ENCODE peak calls at places on chromosomes 16 and 17, in eight cellular contexts. One of them, this sample, is unnamed.
A peak's percentile ranks its signal among the peaks of the same experiment; 100 is the strongest.

GRCh38 chr17:70375406-70375805 is 206.1 kb downstream of the KCNJ2 start:
- DNase-seq in T-helper 1 cell: no peak
- DNase-seq in activated CD4-positive, CD25-positive, alpha-beta regulatory T cell: no peak
- DNase-seq in stimulated activated CD4-positive, alpha-beta T cell treated with anti-CD3 and anti-CD28 coated beads, Interleukin-2, amount 100 ng/mL, for 24 hours: no peak
- DNase-seq in T-cell: no peak
- DNase-seq in RWPE1: no peak
- DNase-seq in GM04504: no peak
- DNase-seq in skeletal muscle cell: no peak
- DNase-seq in this sample: no peak

GRCh38 chr17:61338874-61339478 is 60.7 kb upstream of the TBX2 start:
- DNase-seq in T-helper 1 cell: no peak
- DNase-seq in activated CD4-positive, CD25-positive, alpha-beta regulatory T cell: no peak
- DNase-seq in stimulated activated CD4-positive, alpha-beta T cell treated with anti-CD3 and anti-CD28 coated beads, Interleukin-2, amount 100 ng/mL, for 24 hours: no peak
- DNase-seq in T-cell: no peak
- DNase-seq in RWPE1: no peak
- DNase-seq in GM04504: no peak
- DNase-seq in skeletal muscle cell: no peak
- DNase-seq in this sample: no peak

GRCh38 chr16:52435573-52435972 is 111.4 kb downstream of the TOX3 start:
- DNase-seq in T-helper 1 cell: no peak
- DNase-seq in activated CD4-positive, CD25-positive, alpha-beta regulatory T cell: no peak
- DNase-seq in stimulated activated CD4-positive, alpha-beta T cell treated with anti-CD3 and anti-CD28 coated beads, Interleukin-2, amount 100 ng/mL, for 24 hours: no peak
- DNase-seq in T-cell: no peak
- DNase-seq in RWPE1: no peak
- DNase-seq in GM04504: no peak
- DNase-seq in skeletal muscle cell: no peak
- DNase-seq in this sample: no peak

GRCh38 chr16:17364319-17365210 is 106.2 kb downstream of the XYLT1 start:
- DNase-seq in T-helper 1 cell: peak; percentile 49
- DNase-seq in activated CD4-positive, CD25-positive, alpha-beta regulatory T cell: no peak
- DNase-seq in stimulated activated CD4-positive, alpha-beta T cell treated with anti-CD3 and anti-CD28 coated beads, Interleukin-2, amount 100 ng/mL, for 24 hours: peak; percentile 52
- DNase-seq in T-cell: peak; percentile 77
- DNase-seq in RWPE1: peak; percentile 6
- DNase-seq in GM04504: peak; percentile 82
- DNase-seq in skeletal muscle cell: peak; percentile 96
- DNase-seq in this sample: no peak

GRCh38 chr17:59790936-59791335 is 83.5 kb downstream of the VMP1 start:
- DNase-seq in T-helper 1 cell: no peak
- DNase-seq in activated CD4-positive, CD25-positive, alpha-beta regulatory T cell: no peak
- DNase-seq in stimulated activated CD4-positive, alpha-beta T cell treated with anti-CD3 and anti-CD28 coated beads, Interleukin-2, amount 100 ng/mL, for 24 hours: no peak
- DNase-seq in T-cell: no peak
- DNase-seq in RWPE1: no peak
- DNase-seq in GM04504: no peak
- DNase-seq in skeletal muscle cell: no peak
- DNase-seq in this sample: no peak

GRCh38 chr16:886802-887731 is 83.7 kb downstream of the LMF1 start:
- DNase-seq in T-helper 1 cell: no peak
- DNase-seq in activated CD4-positive, CD25-positive, alpha-beta regulatory T cell: no peak
- DNase-seq in stimulated activated CD4-positive, alpha-beta T cell treated with anti-CD3 and anti-CD28 coated beads, Interleukin-2, amount 100 ng/mL, for 24 hours: no peak
- DNase-seq in T-cell: no peak
- DNase-seq in RWPE1: no peak
- DNase-seq in GM04504: no peak
- DNase-seq in skeletal muscle cell: no peak
- DNase-seq in this sample: no peak

GRCh38 chr16:73732681-73733080 is 563.9 kb upstream of the PSMD7 start:
- DNase-seq in T-helper 1 cell: no peak
- DNase-seq in activated CD4-positive, CD25-positive, alpha-beta regulatory T cell: no peak
- DNase-seq in stimulated activated CD4-positive, alpha-beta T cell treated with anti-CD3 and anti-CD28 coated beads, Interleukin-2, amount 100 ng/mL, for 24 hours: no peak
- DNase-seq in T-cell: no peak
- DNase-seq in RWPE1: no peak
- DNase-seq in GM04504: no peak
- DNase-seq in skeletal muscle cell: no peak
- DNase-seq in this sample: no peak

GRCh38 chr16:56481468-56482112 is 30.2 kb downstream of the OGFOD1 start:
- DNase-seq in T-helper 1 cell: no peak
- DNase-seq in activated CD4-positive, CD25-positive, alpha-beta regulatory T cell: no peak
- DNase-seq in stimulated activated CD4-positive, alpha-beta T cell treated with anti-CD3 and anti-CD28 coated beads, Interleukin-2, amount 100 ng/mL, for 24 hours: no peak
- DNase-seq in T-cell: no peak
- DNase-seq in RWPE1: no peak
- DNase-seq in GM04504: no peak
- DNase-seq in skeletal muscle cell: peak; percentile 18
- DNase-seq in this sample: no peak

This sample was measured in stimulated activated CD8-positive, alpha-beta memory T cell treated with anti-CD3 and anti-CD28 coated beads, Interleukin-15, amount 100 ng/mL, for 24 hours.